ENCODE peak calls at places on chromosomes 3 and 15, in seven cellular contexts. B, R, Q, K, G, V and I are unnamed samples.

GRCh38 chr3:55439657-55440405 is 47.3 kb downstream of the WNT5A start:
- DNase-seq in B (no peak), R (no peak), Q (no peak), K (no peak), G (no peak), V (no peak), I (no peak)

GRCh38 chr3:42179110-42179725 is 86.8 kb downstream of the CCK start:
- DNase-seq in B (peak), R (no peak), Q (no peak), K (peak), G (no peak), V (no peak), I (peak)

GRCh38 chr3:103158183-103158582 is 723.4 kb downstream of the ZPLD1 start:
- DNase-seq in B (no peak), R (no peak), Q (no peak), K (no peak), G (no peak), V (no peak), I (no peak)

GRCh38 chr15:38857814-38858213 is 293.2 kb upstream of the RASGRP1 start:
- DNase-seq in B (no peak), R (no peak), Q (no peak), K (no peak), G (no peak), V (no peak), I (no peak)

GRCh38 chr3:141680620-141681389 is 57.3 kb upstream of the RNF7 start:
- DNase-seq in B (no peak), R (peak), Q (no peak), K (peak), G (no peak), V (peak), I (no peak)

GRCh38 chr3:25113891-25114290 is 314.2 kb upstream of the RARB start:
- DNase-seq in B (no peak), R (no peak), Q (no peak), K (no peak), G (no peak), V (no peak), I (no peak)

GRCh38 chr15:38072507-38073277 is 138.3 kb downstream of the TMCO5A start:
- DNase-seq in B (peak), R (no peak), Q (peak), K (peak), G (peak), V (no peak), I (peak)

GRCh38 chr3:131349454-131349853 is 32.1 kb upstream of the NUDT16 start:
- DNase-seq in B (no peak), R (no peak), Q (no peak), K (no peak), G (no peak), V (no peak), I (no peak)

GRCh38 chr15:82122754-82123400 is 77.1 kb upstream of the MEX3B start:
- DNase-seq in B (peak), R (no peak), Q (no peak), K (peak), G (peak), V (no peak), I (no peak)

GRCh38 chr15:71261418-71261817 is 146.1 kb downstream of the THSD4 start:
- DNase-seq in B (no peak), R (no peak), Q (no peak), K (no peak), G (no peak), V (no peak), I (no peak)

GRCh38 chr3:52695798-52696649 is 9.6 kb downstream of the GLT8D1 start:
- DNase-seq in B (no peak), R (no peak), Q (no peak), K (no peak), G (no peak), V (no peak), I (no peak)

GRCh38 chr3:137709011-137709601 is 55.0 kb upstream of the SOX14 start:
- DNase-seq in B (no peak), R (no peak), Q (peak), K (peak), G (no peak), V (no peak), I (peak)

GRCh38 chr3:8343058-8343457 is 158.6 kb upstream of the LMCD1 start:
- DNase-seq in B (no peak), R (no peak), Q (no peak), K (no peak), G (no peak), V (no peak), I (no peak)

GRCh38 chr15:61584410-61584809 is 355.3 kb upstream of the RORA start:
- DNase-seq in B (no peak), R (no peak), Q (no peak), K (no peak), G (no peak), V (no peak), I (no peak)